ENCODE peak calls at places on chromosomes 12 and 14, in six cellular contexts. One of them, this sample, is unnamed.

GRCh38 chr14:50954811-50955372 is 10.6 kb upstream of the PYGL start:
- DNase-seq in NCI-H446 treated with DMSO at 0.1 percent for 48 hours: peak
- DNase-seq in retina: peak
- DNase-seq in cardiac muscle cell: peak
- DNase-seq in stimulated activated CD4-positive, alpha-beta T cell treated with anti-CD3 and anti-CD28 coated beads, Interleukin-2, amount 100 ng/mL, for 24 hours: no peak
- DNase-seq in GM04503: no peak
- DNase-seq in this sample: peak

GRCh38 chr12:25767613-25768012 is 190.9 kb upstream of the RASSF8 start:
- DNase-seq in NCI-H446 treated with DMSO at 0.1 percent for 48 hours: no peak
- DNase-seq in stimulated activated CD4-positive, alpha-beta T cell treated with anti-CD3 and anti-CD28 coated beads, Interleukin-2, amount 100 ng/mL, for 24 hours: no peak
- DNase-seq in GM04503: no peak
- DNase-seq in cardiac muscle cell: no peak
- DNase-seq in retina: no peak
- DNase-seq in this sample: no peak

GRCh38 chr14:61716956-61717355 is 21.6 kb downstream of the HIF1A start:
- DNase-seq in NCI-H446 treated with DMSO at 0.1 percent for 48 hours: no peak
- DNase-seq in retina: no peak
- DNase-seq in cardiac muscle cell: no peak
- DNase-seq in GM04503: no peak
- DNase-seq in stimulated activated CD4-positive, alpha-beta T cell treated with anti-CD3 and anti-CD28 coated beads, Interleukin-2, amount 100 ng/mL, for 24 hours: no peak
- DNase-seq in this sample: no peak

GRCh38 chr14:102015045-102015685 is 50.8 kb downstream of the DYNC1H1 start:
- DNase-seq in stimulated activated CD4-positive, alpha-beta T cell treated with anti-CD3 and anti-CD28 coated beads, Interleukin-2, amount 100 ng/mL, for 24 hours: no peak
- DNase-seq in retina: no peak
- DNase-seq in NCI-H446 treated with DMSO at 0.1 percent for 48 hours: no peak
- DNase-seq in GM04503: no peak
- DNase-seq in cardiac muscle cell: no peak
- DNase-seq in this sample: no peak

GRCh38 chr12:4030938-4031702 is 157.9 kb upstream of the PARP11 start:
- DNase-seq in GM04503: peak
- DNase-seq in stimulated activated CD4-positive, alpha-beta T cell treated with anti-CD3 and anti-CD28 coated beads, Interleukin-2, amount 100 ng/mL, for 24 hours: peak
- DNase-seq in cardiac muscle cell: peak
- DNase-seq in NCI-H446 treated with DMSO at 0.1 percent for 48 hours: peak
- DNase-seq in retina: peak
- DNase-seq in this sample: peak

GRCh38 chr12:82817368-82817767 is 130.7 kb downstream of the TMTC2 start:
- DNase-seq in stimulated activated CD4-positive, alpha-beta T cell treated with anti-CD3 and anti-CD28 coated beads, Interleukin-2, amount 100 ng/mL, for 24 hours: no peak
- DNase-seq in NCI-H446 treated with DMSO at 0.1 percent for 48 hours: peak
- DNase-seq in cardiac muscle cell: no peak
- DNase-seq in retina: no peak
- DNase-seq in GM04503: no peak
- DNase-seq in this sample: no peak

GRCh38 chr14:102205560-102205959 is 65.9 kb downstream of the WDR20 start:
- DNase-seq in GM04503: no peak
- DNase-seq in retina: no peak
- DNase-seq in stimulated activated CD4-positive, alpha-beta T cell treated with anti-CD3 and anti-CD28 coated beads, Interleukin-2, amount 100 ng/mL, for 24 hours: no peak
- DNase-seq in NCI-H446 treated with DMSO at 0.1 percent for 48 hours: no peak
- DNase-seq in cardiac muscle cell: no peak
- DNase-seq in this sample: no peak

GRCh38 chr14:47207636-47208035 is 467.8 kb downstream of the MDGA2 start:
- DNase-seq in GM04503: no peak
- DNase-seq in stimulated activated CD4-positive, alpha-beta T cell treated with anti-CD3 and anti-CD28 coated beads, Interleukin-2, amount 100 ng/mL, for 24 hours: no peak
- DNase-seq in retina: no peak
- DNase-seq in cardiac muscle cell: no peak
- DNase-seq in NCI-H446 treated with DMSO at 0.1 percent for 48 hours: no peak
- DNase-seq in this sample: peak

GRCh38 chr12:124096109-124096508 is 123.1 kb downstream of the ZNF664 start:
- DNase-seq in cardiac muscle cell: no peak
- DNase-seq in retina: no peak
- DNase-seq in stimulated activated CD4-positive, alpha-beta T cell treated with anti-CD3 and anti-CD28 coated beads, Interleukin-2, amount 100 ng/mL, for 24 hours: no peak
- DNase-seq in NCI-H446 treated with DMSO at 0.1 percent for 48 hours: no peak
- DNase-seq in GM04503: no peak
- DNase-seq in this sample: no peak

This sample was measured in mesenchymal stem cell.